ENCODE peak calls at places on chromosomes 11 and 22, in five cellular contexts. One of them, this sample, is unnamed.
A peak's percentile ranks its signal among the peaks of the same experiment; 100 is the strongest.

GRCh38 chr11:117588166-117588810 is 208.7 kb downstream of the DSCAML1 start:
- DNase-seq in cardiac muscle cell: no peak
- DNase-seq in A549: no peak
- DNase-seq in CD8-positive, alpha-beta memory T cell: no peak
- DNase-seq in kidney: no peak
- DNase-seq in this sample: no peak

GRCh38 chr11:129694966-129695365 is 120.7 kb upstream of the TMEM45B start:
- DNase-seq in CD8-positive, alpha-beta memory T cell: no peak
- DNase-seq in cardiac muscle cell: no peak
- DNase-seq in kidney: no peak
- DNase-seq in A549: no peak
- DNase-seq in this sample: no peak

GRCh38 chr11:80261776-80262175 is 820.9 kb upstream of the TENM4 start:
- DNase-seq in kidney: no peak
- DNase-seq in A549: no peak
- DNase-seq in cardiac muscle cell: no peak
- DNase-seq in CD8-positive, alpha-beta memory T cell: no peak
- DNase-seq in this sample: no peak

GRCh38 chr11:102587722-102588121 is 37.4 kb downstream of the MMP20 start:
- DNase-seq in kidney: no peak
- DNase-seq in A549: no peak
- DNase-seq in CD8-positive, alpha-beta memory T cell: no peak
- DNase-seq in cardiac muscle cell: no peak
- DNase-seq in this sample: no peak

GRCh38 chr11:75349540-75350116 is 1.8 kb downstream of the ARRB1 start:
- DNase-seq in kidney: peak; percentile 82
- DNase-seq in CD8-positive, alpha-beta memory T cell: no peak
- DNase-seq in cardiac muscle cell: no peak
- DNase-seq in A549: no peak
- DNase-seq in this sample: no peak

GRCh38 chr11:118046051-118046963 is 30.6 kb upstream of the TMPRSS4 start:
- DNase-seq in A549: no peak
- DNase-seq in CD8-positive, alpha-beta memory T cell: peak; percentile 73
- DNase-seq in kidney: no peak
- DNase-seq in cardiac muscle cell: no peak
- DNase-seq in this sample: peak; percentile 28

GRCh38 chr11:68271023-68271780 is 571 bp downstream of the C11orf24 start:
- DNase-seq in CD8-positive, alpha-beta memory T cell: peak; percentile 74
- DNase-seq in A549: peak; percentile 94
- DNase-seq in kidney: no peak
- DNase-seq in cardiac muscle cell: peak; percentile 84
- DNase-seq in this sample: peak; percentile 34

GRCh38 chr11:26204110-26204509 is 127.8 kb upstream of the ANO3 start:
- DNase-seq in kidney: no peak
- DNase-seq in CD8-positive, alpha-beta memory T cell: no peak
- DNase-seq in A549: no peak
- DNase-seq in cardiac muscle cell: no peak
- DNase-seq in this sample: no peak

GRCh38 chr11:98029832-98030231 is 990.9 kb upstream of the CNTN5 start:
- DNase-seq in A549: no peak
- DNase-seq in kidney: no peak
- DNase-seq in CD8-positive, alpha-beta memory T cell: no peak
- DNase-seq in cardiac muscle cell: no peak
- DNase-seq in this sample: no peak

GRCh38 chr11:119377961-119378667 is 3.4 kb downstream of the USP2 start:
- DNase-seq in A549: no peak
- DNase-seq in CD8-positive, alpha-beta memory T cell: no peak
- DNase-seq in cardiac muscle cell: no peak
- DNase-seq in kidney: peak; percentile 29
- DNase-seq in this sample: no peak

GRCh38 chr22:36148411-36148810 is 12.1 kb downstream of the APOL3 start:
- DNase-seq in A549: no peak
- DNase-seq in cardiac muscle cell: no peak
- DNase-seq in kidney: no peak
- DNase-seq in CD8-positive, alpha-beta memory T cell: no peak
- DNase-seq in this sample: no peak

GRCh38 chr11:70530010-70530409 is 131.7 kb downstream of the CTTN start:
- DNase-seq in cardiac muscle cell: no peak
- DNase-seq in CD8-positive, alpha-beta memory T cell: no peak
- DNase-seq in kidney: peak; percentile 12
- DNase-seq in A549: no peak
- DNase-seq in this sample: no peak

GRCh38 chr11:78788533-78788932 is 213.9 kb upstream of the NARS2 start:
- DNase-seq in CD8-positive, alpha-beta memory T cell: no peak
- DNase-seq in A549: no peak
- DNase-seq in kidney: no peak
- DNase-seq in cardiac muscle cell: no peak
- DNase-seq in this sample: no peak

GRCh38 chr22:43042101-43042780 is 27.3 kb upstream of the PACSIN2 start:
- DNase-seq in A549: no peak
- DNase-seq in CD8-positive, alpha-beta memory T cell: no peak
- DNase-seq in cardiac muscle cell: no peak
- DNase-seq in kidney: no peak
- DNase-seq in this sample: no peak

GRCh38 chr11:93192163-93192562 is 5.6 kb downstream of the SLC36A4 start:
- DNase-seq in A549: no peak
- DNase-seq in CD8-positive, alpha-beta memory T cell: no peak
- DNase-seq in kidney: no peak
- DNase-seq in cardiac muscle cell: peak; percentile 17
- DNase-seq in this sample: no peak

GRCh38 chr11:1052133-1053011 is 15.9 kb upstream of the MUC6 start:
- DNase-seq in cardiac muscle cell: no peak
- DNase-seq in CD8-positive, alpha-beta memory T cell: peak; percentile 42
- DNase-seq in kidney: peak; percentile 73
- DNase-seq in A549: no peak
- DNase-seq in this sample: peak; percentile 13

GRCh38 chr11:13993096-13993760 is 30.7 kb downstream of the SPON1 start:
- DNase-seq in kidney: no peak
- DNase-seq in A549: no peak
- DNase-seq in cardiac muscle cell: no peak
- DNase-seq in CD8-positive, alpha-beta memory T cell: no peak
- DNase-seq in this sample: no peak